ENCODE peak calls at places on chromosomes 6 and 20, in four cellular contexts. A is CD4-positive, alpha-beta memory T cell; U is ascending aorta; I is ovary. C is an unnamed sample. For H3K9me3, the result is how much of the 10 kb centered on the place peaks cover.

GRCh38 chr6:89986650-89987074 is 92.4 kb downstream of the GJA10 start:
- DNase-seq in A (no peak), U (no peak), I (no peak), C (no peak)

GRCh38 chr6:139161169-139161568 is 26.3 kb downstream of the HECA start:
- DNase-seq in A (peak), U (no peak), I (no peak), C (no peak)

GRCh38 chr6:156423075-156423474 is 354.1 kb upstream of the ARID1B start:
- DNase-seq in A (peak), U (no peak), I (no peak), C (no peak)

GRCh38 chr20:25025091-25025861 is 32.7 kb downstream of the ACSS1 start:
- DNase-seq in A (no peak), U (no peak), I (peak), C (peak)

GRCh38 chr6:164628302-164628931 is 681.0 kb downstream of the C6orf118 start:
- DNase-seq in A (no peak), U (no peak), I (no peak), C (no peak)

GRCh38 chr6:3385660-3386151 is 71.1 kb downstream of the SLC22A23 start:
- DNase-seq in A (no peak), U (no peak), I (no peak), C (no peak)

GRCh38 chr6:139409026-139409425 is 34.6 kb upstream of the CITED2 start:
- DNase-seq in A (no peak), U (no peak), I (no peak), C (no peak)

GRCh38 chr6:108838101-108838717 is 10.0 kb upstream of the ARMC2 start:
- DNase-seq in A (no peak), U (no peak), I (no peak), C (no peak)

GRCh38 chr6:138577151-138577915 is 78.0 kb upstream of the NHSL1 start:
- DNase-seq in A (no peak), U (no peak), I (no peak), C (no peak)

GRCh38 chr6:166541366-166541765 is 45.1 kb downstream of the RAMACL start:
- DNase-seq in A (no peak), U (no peak), I (no peak), C (no peak)

GRCh38 chr6:34099878-34100277 is 46.0 kb downstream of the GRM4 start:
- DNase-seq in A (no peak), U (no peak), I (no peak), C (no peak)

GRCh38 chr6:134739299-134740090 is 210.4 kb downstream of the ALDH8A1 start:
- DNase-seq in A (no peak), U (no peak), I (no peak), C (no peak)

GRCh38 chr20:64079273-64080012 is at the start of gene RGS19:
- DNase-seq in A (peak), U (no peak), I (peak), C (peak)

GRCh38 chr6:37366910-37367309 is 13.1 kb downstream of the RNF8 start:
- DNase-seq in A (no peak), U (no peak), I (no peak), C (no peak)

GRCh38 chr6:98924647-98925046 is 23.1 kb downstream of the FBXL4 start:
- DNase-seq in A (no peak), U (no peak), I (no peak), C (peak)

GRCh38 chr6:110813813-110814487 is 1.3 kb downstream of the CDK19 start:
- DNase-seq in A (no peak), U (no peak), I (no peak), C (no peak)

GRCh38 chr6:142913036-142913510 is 31.9 kb downstream of the HIVEP2 start:
- DNase-seq in A (no peak), U (no peak), I (no peak), C (no peak)

GRCh38 chr6:148166339-148166949 is 176.2 kb upstream of the SASH1 start:
- DNase-seq in A (peak), U (no peak), I (no peak), C (no peak)

GRCh38 chr20:4047614-4048013 is 32.3 kb upstream of the RNF24 start:
- DNase-seq in A (no peak), U (no peak), I (no peak), C (no peak)

GRCh38 chr6:113594726-113595125 is 262.4 kb upstream of the MARCKS start:
- DNase-seq in A (no peak), U (no peak), I (no peak), C (no peak)

GRCh38 chr6:47182291-47182957 is 127.3 kb downstream of the TNFRSF21 start:
- DNase-seq in A (no peak), U (no peak), I (no peak), C (no peak)

GRCh38 chr6:99613705-99614429 is 7.2 kb downstream of the PRDM13 start:
- DNase-seq in A (peak), U (no peak), I (no peak), C (no peak)

GRCh38 chr20:48205786-48206185 is 420.5 kb upstream of the SULF2 start:
- DNase-seq in A (no peak), U (no peak), I (no peak), C (no peak)

GRCh38 chr6:165231581-165232276 is 77.7 kb downstream of the C6orf118 start:
- DNase-seq in A (no peak), U (no peak), I (no peak), C (no peak)

GRCh38 chr20:38091447-38092216 is 58.1 kb downstream of the RPRD1B start:
- DNase-seq in A (no peak), U (no peak), I (no peak), C (no peak)

GRCh38 chr20:24993337-24994185 is 1.0 kb upstream of the APMAP start:
- DNase-seq in A (no peak), U (no peak), I (no peak), C (no peak)

GRCh38 chr6:33991610-33992009 is 154.3 kb downstream of the GRM4 start:
- DNase-seq in A (no peak), U (no peak), I (no peak), C (no peak)

GRCh38 chr20:48733296-48733790 is 94.5 kb downstream of the PREX1 start:
- DNase-seq in A (no peak), U (no peak), I (no peak), C (no peak)

GRCh38 chr6:40996591-40997247 is 42.3 kb downstream of the UNC5CL start:
- DNase-seq in A (no peak), U (no peak), I (peak), C (no peak)

GRCh38 chr6:157764346-157765068 is 58.5 kb upstream of the SNX9 start:
- DNase-seq in A (peak), U (peak), I (peak), C (peak)

GRCh38 chr6:29589423-29590048 is 4.6 kb downstream of the OR2H2 start:
- DNase-seq in A (peak), U (no peak), I (no peak), C (peak)

GRCh38 chr6:133240511-133241087 is 558 bp upstream of the EYA4 start:
- DNase-seq in A (no peak), U (no peak), I (no peak), C (peak)

GRCh38 chr20:13412806-13413445 is 191.9 kb downstream of the ISM1 start:
- DNase-seq in A (no peak), U (no peak), I (no peak), C (no peak)

GRCh38 chr6:21587182-21587924 is 6.2 kb upstream of the SOX4 start:
- DNase-seq in A (peak), U (no peak), I (peak), C (peak)

GRCh38 chr20:37081717-37082289 is 14.0 kb downstream of the RBL1 start:
- DNase-seq in A (peak), U (no peak), I (no peak), C (no peak)

GRCh38 chr6:159169557-159170332 is 545 bp downstream of the FNDC1 start:
- DNase-seq in A (peak), U (no peak), I (no peak), C (no peak)

GRCh38 chr20:1945134-1945618 is 48.7 kb downstream of the PDYN start:
- DNase-seq in A (no peak), U (no peak), I (peak), C (no peak)

GRCh38 chr6:130825772-130826441 is 1.3 kb upstream of the SMLR1 start:
- DNase-seq in A (no peak), U (no peak), I (no peak), C (no peak)

GRCh38 chr6:68778356-68779020 is 143.4 kb downstream of the ADGRB3 start:
- DNase-seq in A (no peak), U (no peak), I (no peak), C (peak)

GRCh38 chr20:25750765-25751696 is 54.4 kb upstream of the ZNF337 start:
- DNase-seq in A (peak), U (no peak), I (peak), C (peak)

GRCh38 chr6:95578106-95578410 is 723 bp downstream of the MANEA start:
- DNase-seq in A (no peak), U (no peak), I (no peak), C (no peak)
- H3K4me3 ChIP-seq in A (peak), U (peak), I (peak), C (peak)

GRCh38 chr20:29740951-29741593 is 1516.4 kb upstream of the DEFB115 start:
- DNase-seq in A (no peak), U (no peak), I (no peak), C (no peak)
- H3K9me3 ChIP-seq in A (under half), U (under half), I (under half), C (under half)

GRCh38 chr6:105871542-105871941 is 214.6 kb upstream of the PRDM1 start:
- DNase-seq in A (no peak), U (no peak), I (no peak), C (no peak)
- H3K4me3 ChIP-seq in A (no peak), U (no peak), I (no peak), C (no peak)

GRCh38 chr6:168721571-168721970 is 280.6 kb downstream of the SMOC2 start:
- DNase-seq in A (no peak), U (no peak), I (no peak), C (no peak)
- H3K9me3 ChIP-seq in A (under half), U (under half), I (under half), C (under half)

GRCh38 chr6:30885999-30886896 is 1.9 kb downstream of the DDR1 start:
- DNase-seq in A (no peak), U (no peak), I (peak), C (peak)

GRCh38 chr6:30888472-30889137 is 4.3 kb downstream of the DDR1 start:
- DNase-seq in A (no peak), U (no peak), I (no peak), C (no peak)

GRCh38 chr6:30887901-30888300 is 3.6 kb downstream of the DDR1 start:
- DNase-seq in A (no peak), U (no peak), I (no peak), C (no peak)

GRCh38 chr6:30885481-30885998 is 1.2 kb downstream of the DDR1 start:
- DNase-seq in A (no peak), U (no peak), I (no peak), C (no peak)

GRCh38 chr6:30886897-30887255 is 2.6 kb downstream of the DDR1 start:
- DNase-seq in A (no peak), U (no peak), I (no peak), C (no peak)
- H3K4me3 ChIP-seq in A (no peak), U (no peak), I (no peak), C (no peak)

DNA sequence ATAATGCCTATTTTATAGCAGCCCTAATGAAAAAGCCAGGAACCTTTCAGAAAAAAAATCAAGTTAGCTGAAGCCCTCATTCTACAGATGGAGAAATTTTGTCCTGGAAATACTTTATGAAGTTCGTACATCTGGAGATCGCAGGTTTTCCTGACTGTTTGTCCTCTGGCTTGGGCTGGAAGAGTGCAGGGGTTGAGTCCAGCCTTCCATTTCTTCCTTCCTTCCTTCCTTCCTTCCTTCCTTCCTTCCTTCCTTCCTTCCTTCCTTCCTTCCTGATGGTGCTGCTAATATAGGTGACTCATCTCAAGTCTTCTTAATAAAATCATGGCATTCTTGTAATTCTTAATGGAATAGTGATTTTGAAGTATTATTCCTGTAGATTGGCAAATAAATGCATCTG is 227.4 kb downstream of the CLVS2 start:
- DNase-seq in A (no peak), U (no peak), I (no peak), C (no peak)
- H3K9me3 ChIP-seq in A (under half), U (under half), I (under half), C (under half)

GRCh38 chr20:58883243-58883691 is 30.8 kb downstream of the GNAS start:
- DNase-seq in A (no peak), U (no peak), I (no peak), C (no peak)
- H3K4me3 ChIP-seq in A (no peak), U (no peak), I (no peak), C (no peak)

C was measured in heart left ventricle.